ENCODE peak calls at places on chromosomes 11 and 22, in ten cellular contexts. V is K562, G is stomach, B is heart left ventricle, I is esophagus muscularis mucosa, X is lower leg skin, P is body of pancreas, R is IMR-90, Y is transverse colon, Z is A549. W is an unnamed sample.

GRCh38 chr22:44261164-44261860 is 51.4 kb downstream of the SHISAL1 start:
- DNase-seq in G (no peak), Z (no peak), X (no peak), I (no peak), Y (no peak), P (no peak), B (no peak), V (no peak), R (no peak), W (no peak)

GRCh38 chr11:130940706-130941105 is 24.4 kb upstream of the SNX19 start:
- DNase-seq in I (no peak), R (peak; percentile 29), G (no peak), Z (no peak), Y (no peak), X (no peak), P (no peak), V (no peak), B (no peak), W (no peak)

GRCh38 chr11:12653729-12654128 is 20.5 kb upstream of the TEAD1 start:
- DNase-seq in Y (no peak), G (no peak), P (no peak), X (no peak), Z (no peak), V (no peak), I (no peak), R (no peak), B (no peak), W (no peak)

GRCh38 chr11:45217991-45218390 is 68.2 kb downstream of the SYT13 start:
- DNase-seq in V (no peak), X (no peak), P (no peak), Y (no peak), Z (no peak), I (no peak), G (no peak), B (no peak), R (peak; percentile 18), W (no peak)

GRCh38 chr22:29744902-29745301 is 21.9 kb downstream of the ZMAT5 start:
- DNase-seq in V (no peak), P (peak; percentile 33), G (peak; percentile 35), Y (peak; percentile 16), B (peak; percentile 22), X (peak; percentile 74), Z (no peak), I (no peak), R (peak; percentile 70), W (peak; percentile 96)

GRCh38 chr11:57249384-57250319 is 12.6 kb upstream of the APLNR start:
- DNase-seq in X (peak; percentile 52), G (peak; percentile 71), B (peak; percentile 77), I (no peak), Y (peak; percentile 75), Z (peak; percentile 31), R (peak; percentile 64), V (peak; percentile 58), P (peak; percentile 75), W (peak; percentile 66)

GRCh38 chr11:36622431-36623136 is 24.5 kb upstream of the RAG2 start:
- DNase-seq in G (no peak), I (no peak), V (peak; percentile 23), X (no peak), Y (no peak), B (no peak), R (peak; percentile 36), P (no peak), Z (peak; percentile 4), W (no peak)

GRCh38 chr11:65891180-65892136 is 985 bp downstream of the CCDC85B start:
- DNase-seq in Z (peak; percentile 43), G (no peak), B (peak; percentile 85), Y (no peak), X (no peak), P (no peak), R (no peak), V (peak; percentile 73), I (no peak), W (no peak)

GRCh38 chr11:129750343-129751292 is 65.0 kb upstream of the TMEM45B start:
- DNase-seq in I (peak; percentile 91), R (peak; percentile 67), G (peak; percentile 84), Z (peak; percentile 12), P (peak; percentile 85), B (peak; percentile 87), X (peak; percentile 26), Y (peak; percentile 81), V (peak; percentile 63), W (peak; percentile 85)

GRCh38 chr22:49728566-49729271 is 99.0 kb downstream of the BRD1 start:
- DNase-seq in I (no peak), G (peak; percentile 13), V (no peak), P (no peak), B (no peak), X (no peak), R (no peak), Y (no peak), Z (no peak), W (no peak)

GRCh38 chr11:46669606-46670243 is 30.7 kb downstream of the ARHGAP1 start:
- DNase-seq in P (no peak), Z (peak; percentile 36), B (no peak), X (no peak), Y (no peak), G (peak; percentile 16), V (peak; percentile 49), I (no peak), R (no peak), W (no peak)
- TF ChIP-seq CTCF in P (no peak), Z (peak; percentile 23), B (peak; percentile 23), X (no peak), Y (no peak), G (no peak), V (peak; percentile 42), I (no peak), R (peak; percentile 12), W (no peak)

GRCh38 chr11:95318459-95318858 is 87.5 kb upstream of the SESN3 start:
- DNase-seq in R (no peak), P (no peak), G (no peak), B (no peak), V (no peak), Z (no peak), Y (no peak), I (no peak), X (no peak), W (no peak)
- TF ChIP-seq POLR2A in R (no peak), P (no peak), G (no peak), B (no peak), V (no peak), Z (no peak), Y (no peak), I (no peak), X (no peak), W (no peak)

GRCh38 chr22:20083157-20083890 is 3.3 kb downstream of the DGCR8 start:
- DNase-seq in I (no peak), Z (no peak), G (no peak), R (no peak), B (no peak), P (no peak), V (no peak), X (no peak), Y (no peak), W (no peak)

GRCh38 chr22:20083891-20084546 is 4.0 kb downstream of the DGCR8 start:
- DNase-seq in Z (no peak), G (no peak), I (no peak), X (no peak), B (no peak), R (no peak), P (no peak), V (no peak), Y (no peak), W (no peak)

GRCh38 chr22:20085651-20086050 is 5.6 kb downstream of the DGCR8 start:
- DNase-seq in V (no peak), G (no peak), Y (no peak), R (no peak), P (no peak), Z (no peak), I (no peak), B (no peak), X (no peak), W (no peak)

GRCh38 chr22:20086101-20086599 is 6.1 kb downstream of the DGCR8 start:
- DNase-seq in X (no peak), R (no peak), I (no peak), Y (no peak), P (no peak), V (no peak), G (no peak), B (no peak), Z (no peak), W (no peak)

GRCh38 chr22:20084547-20085413 is 4.7 kb downstream of the DGCR8 start:
- DNase-seq in R (no peak), I (no peak), V (peak; percentile 95), P (peak; percentile 52), G (peak; percentile 52), B (no peak), Y (no peak), Z (peak; percentile 38), X (no peak), W (peak; percentile 33)
- TF ChIP-seq CTCF in R (peak; percentile 32), I (no peak), V (peak; percentile 97), P (no peak), G (no peak), B (no peak), Y (no peak), Z (peak; percentile 16), X (no peak), W (no peak)

GRCh38 chr11:108496643-108497256 is 1.4 kb downstream of the POGLUT3 start:
- DNase-seq in P (no peak), I (no peak), G (no peak), B (no peak), X (no peak), R (peak; percentile 31), Z (no peak), Y (no peak), V (peak; percentile 38), W (no peak)

GRCh38 chr11:108500169-108500568 is 2.0 kb upstream of the POGLUT3 start:
- DNase-seq in R (no peak), Z (no peak), I (no peak), X (no peak), Y (no peak), P (no peak), G (no peak), B (no peak), V (no peak), W (no peak)

GRCh38 chr11:108498816-108499408 is 728 bp upstream of the POGLUT3 start:
- DNase-seq in Y (peak; percentile 13), X (no peak), I (no peak), G (no peak), B (no peak), Z (no peak), P (no peak), R (no peak), V (peak; percentile 14), W (no peak)

GRCh38 chr11:108497317-108498045 is 703 bp downstream of the POGLUT3 start:
- DNase-seq in I (peak; percentile 95), B (peak; percentile 87), Z (peak; percentile 82), G (peak; percentile 80), V (peak; percentile 86), X (peak; percentile 91), Y (peak; percentile 87), R (peak; percentile 100), P (peak; percentile 87), W (peak; percentile 85)

DNA sequence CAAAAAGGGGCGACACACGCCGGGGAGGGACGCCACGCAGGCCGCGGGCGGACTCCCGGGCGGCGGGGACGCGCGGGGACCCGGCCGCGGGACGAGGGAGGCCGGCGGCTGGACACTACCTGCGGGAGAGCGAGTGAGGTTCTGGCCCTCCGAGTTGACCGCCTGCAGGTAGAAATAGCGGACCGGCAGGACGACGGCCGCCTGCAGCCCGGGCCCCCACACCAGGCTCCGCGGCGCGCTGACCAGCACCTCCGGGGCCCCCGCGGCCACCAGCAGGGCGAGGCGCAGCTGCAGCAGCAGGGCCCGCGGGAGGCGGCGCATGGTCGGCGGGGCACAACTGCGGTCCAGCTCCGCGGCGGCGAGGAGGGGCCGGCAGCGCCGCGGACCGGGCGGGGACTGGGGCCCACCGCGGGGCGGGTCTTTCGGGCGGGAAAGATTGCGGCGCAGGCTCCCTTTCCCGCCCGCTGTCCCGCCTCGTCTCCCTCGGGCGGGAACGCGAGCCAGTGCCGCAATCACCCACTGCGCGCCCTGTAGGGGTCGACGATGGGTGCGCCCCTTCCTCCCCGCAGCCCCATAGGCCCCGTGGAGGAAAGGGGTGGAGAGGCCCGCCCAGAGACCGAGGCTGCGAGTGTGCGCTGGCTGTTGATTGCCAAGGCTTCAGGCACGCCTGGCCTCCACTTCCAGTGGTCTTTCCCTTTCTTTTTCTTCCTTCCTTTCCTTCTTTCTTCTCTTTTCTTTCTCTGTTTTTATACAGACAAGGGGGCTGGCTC is at the start of gene POGLUT3:
- DNase-seq in P (peak; percentile 70), X (peak; percentile 32), G (peak; percentile 61), I (no peak), B (peak; percentile 83), R (peak; percentile 49), V (peak; percentile 87), Z (peak; percentile 35), Y (peak; percentile 64), W (peak; percentile 62)
- TF ChIP-seq POLR2A in P (no peak), X (no peak), G (no peak), I (no peak), B (no peak), R (no peak), V (no peak), Z (peak; percentile 29), Y (no peak), W (no peak)